ENCODE peak calls at places on chromosomes 13 and 19, in ten cellular contexts. D, S, W, P, G, E, C, J, B and F are unnamed samples.

GRCh38 chr19:57672466-57672865 is 3.7 kb downstream of the ZSCAN4 start:
- DNase-seq in D (no peak), S (no peak), W (no peak), P (no peak), G (no peak), E (no peak), C (no peak), J (no peak), B (no peak), F (no peak)

GRCh38 chr13:38636106-38636505 is 50.8 kb upstream of the FREM2 start:
- DNase-seq in D (no peak), S (no peak), W (no peak), P (no peak), G (no peak), E (no peak), C (no peak), J (no peak), B (no peak), F (no peak)

GRCh38 chr13:107329991-107330390 is 762.1 kb upstream of the ARGLU1 start:
- DNase-seq in D (no peak), S (no peak), W (no peak), P (no peak), G (no peak), E (no peak), C (no peak), J (no peak), B (no peak), F (no peak)

GRCh38 chr19:46299004-46299509 is 2.2 kb downstream of the HIF3A start:
- DNase-seq in D (peak; percentile 99), S (peak; percentile 93), W (peak; percentile 92), P (no peak), G (no peak), E (no peak), C (no peak), J (peak; percentile 90), B (peak; percentile 95), F (peak; percentile 98)

GRCh38 chr19:35261356-35262100 is 7.2 kb upstream of the USF2 start:
- DNase-seq in D (peak; percentile 17), S (peak; percentile 50), W (no peak), P (no peak), G (no peak), E (no peak), C (no peak), J (no peak), B (no peak), F (peak; percentile 43)

GRCh38 chr19:35455616-35456201 is 7.7 kb downstream of the FFAR2 start:
- DNase-seq in D (no peak), S (no peak), W (no peak), P (no peak), G (no peak), E (no peak), C (no peak), J (no peak), B (no peak), F (no peak)

GRCh38 chr13:23871616-23872220 is 17.5 kb downstream of the MIPEP start:
- DNase-seq in D (no peak), S (no peak), W (no peak), P (peak; percentile 21), G (peak; percentile 13), E (no peak), C (no peak), J (peak; percentile 23), B (no peak), F (no peak)

GRCh38 chr13:99501952-99502310 is 659 bp downstream of the TM9SF2 start:
- DNase-seq in D (peak; percentile 30), S (no peak), W (peak; percentile 15), P (no peak), G (no peak), E (no peak), C (no peak), J (peak; percentile 3), B (no peak), F (peak; percentile 41)

GRCh38 chr19:54137114-54137912 is at the start of gene CNOT3:
- DNase-seq in D (peak; percentile 99), S (peak; percentile 98), W (peak; percentile 98), P (peak; percentile 100), G (peak; percentile 100), E (peak; percentile 95), C (peak; percentile 100), J (peak; percentile 100), B (peak; percentile 100), F (peak; percentile 100)

GRCh38 chr19:54136864-54137113 is 773 bp upstream of the CNOT3 start:
- DNase-seq in D (no peak), S (no peak), W (no peak), P (no peak), G (no peak), E (no peak), C (no peak), J (no peak), B (no peak), F (no peak)

GRCh38 chr19:54137913-54138776 is 583 bp downstream of the CNOT3 start:
- DNase-seq in D (no peak), S (peak; percentile 88), W (no peak), P (no peak), G (peak; percentile 29), E (peak; percentile 67), C (no peak), J (no peak), B (no peak), F (peak; percentile 70)

GRCh38 chr19:54133957-54134590 is 3.5 kb upstream of the CNOT3 start:
- DNase-seq in D (no peak), S (no peak), W (no peak), P (no peak), G (no peak), E (peak; percentile 59), C (no peak), J (no peak), B (no peak), F (no peak)

GRCh38 chr19:54136086-54136863 is 1.3 kb upstream of the CNOT3 start:
- DNase-seq in D (no peak), S (peak; percentile 73), W (no peak), P (no peak), G (peak; percentile 27), E (no peak), C (no peak), J (no peak), B (no peak), F (no peak)
- H3K27ac ChIP-seq in D (peak overlapping the region; percentile 22), S (peak overlapping the region; percentile 92), W (peak overlapping the region; percentile 14), P (peak overlapping the region; percentile 60), G (peak overlapping the region; percentile 24), E (peak overlapping the region; percentile 29), C (peak overlapping the region; percentile 63), J (peak overlapping the region; percentile 67), B (peak overlapping the region; percentile 41), F (no peak overlapping the region)

GRCh38 chr13:53340505-53341143 is 312.0 kb downstream of the OLFM4 start:
- DNase-seq in D (no peak), S (no peak), W (no peak), P (no peak), G (no peak), E (no peak), C (no peak), J (no peak), B (no peak), F (no peak)

GRCh38 chr13:53341144-53341510 is 312.5 kb downstream of the OLFM4 start:
- DNase-seq in D (no peak), S (no peak), W (no peak), P (no peak), G (no peak), E (no peak), C (no peak), J (no peak), B (no peak), F (no peak)

GRCh38 chr13:53338760-53339159 is 310.1 kb downstream of the OLFM4 start:
- DNase-seq in D (no peak), S (no peak), W (no peak), P (no peak), G (no peak), E (no peak), C (no peak), J (no peak), B (no peak), F (no peak)

GRCh38 chr13:53336441-53337160 is 308.0 kb downstream of the OLFM4 start:
- DNase-seq in D (no peak), S (no peak), W (no peak), P (no peak), G (no peak), E (no peak), C (no peak), J (no peak), B (no peak), F (no peak)
- H3K27ac ChIP-seq in D (no peak overlapping the region), S (no peak overlapping the region), W (no peak overlapping the region), P (no peak overlapping the region), G (no peak overlapping the region), E (no peak overlapping the region), C (no peak overlapping the region), J (no peak overlapping the region), B (no peak overlapping the region), F (no peak overlapping the region)

GRCh38 chr13:19772306-19772705 is 10.4 kb downstream of the PSPC1 start:
- DNase-seq in D (no peak), S (no peak), W (no peak), P (no peak), G (no peak), E (no peak), C (no peak), J (no peak), B (no peak), F (no peak)
- H3K27ac ChIP-seq in D (no peak overlapping the region), S (no peak overlapping the region), W (no peak overlapping the region), P (no peak overlapping the region), G (no peak overlapping the region), E (no peak overlapping the region), C (no peak overlapping the region), J (no peak overlapping the region), B (no peak overlapping the region), F (no peak overlapping the region)

GRCh38 chr13:97252735-97253134 is 30.6 kb downstream of the MBNL2 start:
- DNase-seq in D (no peak), S (no peak), W (no peak), P (no peak), G (no peak), E (no peak), C (no peak), J (no peak), B (no peak), F (no peak)
- H3K27ac ChIP-seq in D (no peak overlapping the region), S (no peak overlapping the region), W (peak overlapping the region; percentile 26), P (no peak overlapping the region), G (no peak overlapping the region), E (no peak overlapping the region), C (no peak overlapping the region), J (no peak overlapping the region), B (no peak overlapping the region), F (no peak overlapping the region)